ENCODE peak calls at places on chromosome 6, in ten cellular contexts. U is amniotic stem cell; O is mesenchymal stem cell; Q is CD8-positive, alpha-beta memory T cell; Z is SJCRH30; K is NCI-H345; S is T-helper 1 cell; J is memory B cell; H is pulmonary artery endothelial cell; V is AG10803. B is an unnamed sample.

GRCh38 chr6:26087284-26088115 is at the start of gene HFE:
- DNase-seq in U (peak), O (peak), Q (peak), Z (peak), K (no peak), S (no peak), J (no peak), H (no peak), V (peak), B (peak)

GRCh38 chr6:150729188-150729748 is 129.6 kb downstream of the PLEKHG1 start:
- DNase-seq in U (no peak), O (no peak), Q (no peak), Z (no peak), K (no peak), S (no peak), J (no peak), H (no peak), V (peak), B (no peak)

GRCh38 chr6:70669133-70669532 is 1.4 kb downstream of the SMAP1 start:
- DNase-seq in U (no peak), O (peak), Q (no peak), Z (no peak), K (no peak), S (no peak), J (no peak), H (no peak), V (no peak), B (no peak)

GRCh38 chr6:13222048-13222447 is 106.3 kb downstream of the TBC1D7 start:
- DNase-seq in U (no peak), O (no peak), Q (no peak), Z (no peak), K (no peak), S (no peak), J (no peak), H (no peak), V (no peak), B (no peak)

GRCh38 chr6:150667977-150668716 is 68.5 kb downstream of the PLEKHG1 start:
- DNase-seq in U (peak), O (peak), Q (no peak), Z (peak), K (peak), S (no peak), J (no peak), H (peak), V (peak), B (peak)

GRCh38 chr6:151808331-151809241 is 1.1 kb downstream of the ESR1 start:
- DNase-seq in U (no peak), O (no peak), Q (no peak), Z (no peak), K (no peak), S (no peak), J (no peak), H (no peak), V (no peak), B (no peak)

GRCh38 chr6:107244082-107244741 is 128.9 kb upstream of the BEND3 start:
- DNase-seq in U (no peak), O (no peak), Q (no peak), Z (peak), K (no peak), S (no peak), J (no peak), H (no peak), V (peak), B (no peak)

GRCh38 chr6:26136321-26136720 is 49.1 kb downstream of the HFE start:
- DNase-seq in U (no peak), O (no peak), Q (no peak), Z (no peak), K (no peak), S (no peak), J (no peak), H (no peak), V (no peak), B (no peak)

GRCh38 chr6:108163267-108163643 is 2.6 kb upstream of the NR2E1 start:
- DNase-seq in U (no peak), O (no peak), Q (no peak), Z (no peak), K (no peak), S (no peak), J (no peak), H (no peak), V (no peak), B (no peak)

GRCh38 chr6:145468534-145468933 is 266.8 kb downstream of the EPM2A start:
- DNase-seq in U (no peak), O (no peak), Q (no peak), Z (no peak), K (no peak), S (no peak), J (no peak), H (no peak), V (no peak), B (no peak)

GRCh38 chr6:156334961-156335360 is 442.2 kb upstream of the ARID1B start:
- DNase-seq in U (no peak), O (no peak), Q (no peak), Z (no peak), K (no peak), S (no peak), J (no peak), H (no peak), V (no peak), B (no peak)

GRCh38 chr6:158564243-158565121 is 4.6 kb downstream of the TMEM181 start:
- DNase-seq in U (no peak), O (no peak), Q (peak), Z (no peak), K (no peak), S (peak), J (no peak), H (no peak), V (no peak), B (no peak)

GRCh38 chr6:117531346-117531745 is 48.9 kb downstream of the DCBLD1 start:
- DNase-seq in U (no peak), O (no peak), Q (no peak), Z (no peak), K (no peak), S (no peak), J (no peak), H (no peak), V (peak), B (no peak)

GRCh38 chr6:42615518-42615917 is 51.7 kb downstream of the UBR2 start:
- DNase-seq in U (no peak), O (no peak), Q (no peak), Z (no peak), K (no peak), S (no peak), J (no peak), H (no peak), V (no peak), B (no peak)

GRCh38 chr6:96391776-96392175 is 129.8 kb upstream of the UFL1 start:
- DNase-seq in U (no peak), O (no peak), Q (no peak), Z (peak), K (peak), S (no peak), J (no peak), H (no peak), V (no peak), B (no peak)